ENCODE peak calls at places on chromosome 3, in six cellular contexts. T is lung, K is uterus, R is pancreas, H is tibial artery, O is psoas muscle. W is an unnamed sample.

GRCh38 chr3:86990734-86991481 is at the start of gene VGLL3:
- DNase-seq in T (peak; percentile 60), K (peak; percentile 80), R (peak; percentile 85), H (peak; percentile 82), O (peak; percentile 76), W (peak; percentile 45)

GRCh38 chr3:14522768-14523167 is 17.4 kb downstream of the GRIP2 start:
- DNase-seq in T (no peak), K (peak; percentile 10), R (peak; percentile 23), H (no peak), O (peak; percentile 39), W (no peak)

GRCh38 chr3:190120161-190121060 is at the start of gene P3H2:
- DNase-seq in T (peak; percentile 81), K (peak; percentile 80), R (peak; percentile 90), H (peak; percentile 78), O (peak; percentile 82), W (peak; percentile 86)

GRCh38 chr3:158775801-158776399 is 26.0 kb upstream of the MFSD1 start:
- DNase-seq in T (no peak), K (no peak), R (no peak), H (no peak), O (no peak), W (no peak)

GRCh38 chr3:140760324-140761075 is 82.6 kb downstream of the TRIM42 start:
- DNase-seq in T (peak; percentile 23), K (no peak), R (no peak), H (no peak), O (no peak), W (no peak)

GRCh38 chr3:190401943-190402342 is 14.0 kb downstream of the CLDN16 start:
- DNase-seq in T (no peak), K (no peak), R (no peak), H (no peak), O (no peak), W (no peak)

GRCh38 chr3:139263798-139264197 is 80.0 kb upstream of the MRPS22 start:
- DNase-seq in T (no peak), K (no peak), R (no peak), H (no peak), O (no peak), W (no peak)

GRCh38 chr3:49327485-49327884 is 12.4 kb downstream of the USP4 start:
- DNase-seq in T (no peak), K (no peak), R (no peak), H (no peak), O (no peak), W (no peak)

GRCh38 chr3:112546216-112546759 is 15.5 kb downstream of the ATG3 start:
- DNase-seq in T (no peak), K (no peak), R (no peak), H (no peak), O (no peak), W (no peak)

GRCh38 chr3:129315386-129315991 is 36.8 kb downstream of the HMCES start:
- DNase-seq in T (no peak), K (peak; percentile 43), R (peak; percentile 87), H (peak; percentile 60), O (peak; percentile 72), W (peak; percentile 58)

DNA sequence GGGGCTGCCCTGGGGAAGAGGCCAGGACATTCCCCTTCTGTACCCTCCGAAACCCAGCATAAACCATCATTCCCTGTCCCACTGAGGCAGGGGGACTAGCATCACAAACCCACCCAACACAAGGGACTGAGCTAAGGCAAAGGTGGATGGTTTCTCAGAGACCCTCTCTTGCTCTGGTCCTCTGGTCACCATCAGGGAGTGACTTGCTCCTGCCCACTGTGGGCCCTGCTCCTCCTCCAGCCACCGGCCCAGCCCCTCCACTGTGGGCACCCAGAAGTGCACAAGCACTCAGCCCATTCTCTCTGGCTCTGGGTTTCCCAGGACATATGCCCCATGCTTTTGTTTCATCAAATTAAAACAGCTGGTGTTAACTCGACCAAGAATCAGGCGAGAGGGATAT is 44.9 kb downstream of the PTH1R start:
- DNase-seq in T (no peak), K (peak; percentile 9), R (peak; percentile 35), H (peak; percentile 5), O (peak; percentile 34), W (no peak)
- TF ChIP-seq CTCF in T (no peak), K (no peak), R (no peak), H (no peak), O (no peak), W (no peak)

DNA sequence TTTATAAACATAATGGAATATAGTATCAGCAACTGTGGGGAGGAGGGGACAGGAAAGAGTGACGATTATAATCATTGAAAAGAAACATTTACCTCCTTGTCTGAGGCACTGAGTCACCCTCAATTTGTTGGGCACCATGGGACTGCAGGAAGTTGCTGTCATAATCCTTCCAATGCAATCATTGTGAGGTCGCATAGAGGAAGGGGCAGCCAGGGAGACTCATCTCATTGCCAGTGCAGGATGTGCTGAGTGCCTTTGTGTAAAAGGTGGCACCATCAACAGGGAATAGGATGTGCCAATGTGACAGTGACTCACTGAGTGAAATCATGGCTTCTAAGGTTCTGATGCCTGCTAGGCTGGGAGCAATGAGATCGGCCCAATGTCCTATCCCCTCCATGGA is 300.4 kb upstream of the ADAMTS9 start:
- DNase-seq in T (no peak), K (no peak), R (no peak), H (no peak), O (no peak), W (no peak)
- H3K27ac ChIP-seq in T (peak overlapping the region; percentile 56), K (no peak overlapping the region), R (no peak overlapping the region), H (no peak overlapping the region), O (no peak overlapping the region), W (no peak overlapping the region)

GRCh38 chr3:11591401-11592266 is 52.1 kb downstream of the VGLL4 start:
- DNase-seq in T (no peak), K (peak; percentile 54), R (no peak), H (peak; percentile 64), O (peak; percentile 72), W (peak; percentile 80)
- TF ChIP-seq CTCF in T (no peak), K (no peak), R (no peak), H (no peak), O (no peak), W (no peak)

GRCh38 chr3:188938999-188939398 is 232.8 kb upstream of the TPRG1 start:
- DNase-seq in T (no peak), K (no peak), R (no peak), H (no peak), O (no peak), W (no peak)
- H3K27ac ChIP-seq in T (no peak overlapping the region), K (no peak overlapping the region), R (no peak overlapping the region), H (peak overlapping the region; percentile 43), O (no peak overlapping the region), W (no peak overlapping the region)

W was measured in dorsolateral prefrontal cortex.